ENCODE peak calls at places on chromosomes 7 and 10, in ten cellular contexts. W, E, L, K, U, P, T, C, O and M are unnamed samples.

GRCh38 chr10:14009315-14010082 is 321.2 kb downstream of the FRMD4A start:
- DNase-seq in U (peak; percentile 43), P (no peak), K (no peak), E (no peak), W (peak; percentile 88), C (no peak), L (peak; percentile 66), O (peak; percentile 89), T (peak; percentile 52), M (no peak)

GRCh38 chr10:121323448-121323847 is 274.8 kb downstream of the FGFR2 start:
- DNase-seq in P (no peak), T (no peak), U (no peak), L (no peak), E (no peak), O (no peak), K (no peak), W (no peak), C (no peak), M (no peak)

GRCh38 chr7:151607464-151607867 is 87.8 kb upstream of the RHEB start:
- DNase-seq in L (no peak), T (no peak), U (no peak), O (peak; percentile 12), C (peak; percentile 8), P (no peak), E (no peak), K (no peak), W (no peak), M (no peak)

GRCh38 chr10:73888514-73888913 is 14.2 kb upstream of the CAMK2G start:
- DNase-seq in U (no peak), O (no peak), P (no peak), K (no peak), W (no peak), L (no peak), E (no peak), C (no peak), T (no peak), M (no peak)

GRCh38 chr7:18995270-18995671 is 122.2 kb downstream of the TWIST1 start:
- DNase-seq in L (no peak), T (no peak), W (peak; percentile 74), K (no peak), U (peak; percentile 76), C (peak; percentile 64), E (no peak), P (no peak), O (no peak), M (no peak)

GRCh38 chr7:68770649-68771048 is 827.6 kb upstream of the AUTS2 start:
- DNase-seq in T (no peak), U (peak; percentile 88), E (no peak), P (no peak), W (no peak), O (no peak), K (peak; percentile 64), L (peak; percentile 50), C (no peak), M (no peak)

GRCh38 chr10:5575144-5575481 is 50.4 kb downstream of the CALML3 start:
- DNase-seq in O (no peak), P (no peak), E (no peak), U (no peak), T (no peak), K (no peak), C (no peak), W (no peak), L (no peak), M (no peak)

GRCh38 chr10:65628777-65629176 is 1297.1 kb upstream of the LRRTM3 start:
- DNase-seq in O (no peak), T (no peak), U (no peak), C (no peak), P (no peak), E (no peak), L (no peak), W (no peak), K (no peak), M (peak; percentile 4)

DNA sequence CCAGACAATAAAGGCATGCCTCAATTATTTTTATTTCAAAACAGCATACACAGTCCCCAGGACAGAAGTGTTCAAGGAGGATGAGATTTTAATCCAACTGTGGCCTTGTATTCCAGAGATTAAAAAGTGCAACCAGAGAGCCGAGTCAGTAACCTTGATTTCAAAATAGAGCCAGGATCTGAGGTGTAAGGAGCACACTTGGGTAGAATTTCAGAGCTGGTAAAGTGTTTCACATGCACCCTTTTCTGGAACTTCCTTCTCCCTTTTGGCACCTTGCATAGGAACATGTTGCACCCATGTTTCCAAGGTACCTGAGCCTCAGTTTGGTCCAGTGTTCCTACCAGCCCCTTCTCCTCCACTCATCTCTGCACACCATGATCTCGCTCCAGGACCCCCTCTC is 225.1 kb downstream of the TRIL start:
- DNase-seq in C (no peak), U (no peak), L (no peak), W (no peak), O (no peak), K (no peak), P (no peak), T (no peak), E (no peak), M (no peak)
- H3K4me3 ChIP-seq in C (no peak overlapping the region), U (no peak overlapping the region), L (no peak overlapping the region), W (no peak overlapping the region), O (no peak overlapping the region), K (no peak overlapping the region), P (no peak overlapping the region), T (no peak overlapping the region), E (no peak overlapping the region), M (no peak overlapping the region)

DNA sequence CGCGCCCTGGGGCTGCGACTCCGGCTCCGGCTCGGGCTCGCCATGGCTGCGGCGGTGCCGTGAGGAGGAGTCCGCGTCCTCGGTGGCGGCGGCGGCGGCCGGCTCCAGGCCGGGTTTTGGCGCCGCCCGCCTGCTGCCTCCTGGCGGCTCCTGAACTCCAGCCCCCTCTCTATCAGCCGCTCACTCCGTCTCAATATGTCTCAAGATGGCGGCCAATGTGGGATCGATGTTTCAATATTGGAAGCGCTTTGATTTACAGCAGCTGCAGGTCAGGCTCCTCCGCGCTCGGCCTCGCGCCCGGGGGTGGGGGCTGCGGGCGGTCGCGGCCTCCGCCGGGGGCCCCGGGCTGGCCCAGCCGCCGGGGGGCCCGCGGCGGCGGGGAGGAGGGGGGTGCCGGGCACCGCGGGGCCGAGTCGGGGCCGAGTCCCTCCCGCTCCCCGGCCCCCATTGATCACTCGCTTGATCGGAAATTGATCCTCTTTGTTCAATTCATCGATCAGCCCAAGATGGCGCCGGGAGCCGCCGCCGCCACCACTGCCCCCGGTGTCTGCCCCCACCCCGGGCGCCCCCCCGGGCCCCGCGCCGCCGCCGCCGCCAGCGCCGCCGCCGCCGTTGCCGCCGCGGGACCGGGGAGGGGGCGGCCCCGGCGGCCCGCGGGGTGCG is 1.5 kb upstream of the CUX1 start:
- DNase-seq in L (peak; percentile 90), T (no peak), O (peak; percentile 80), P (peak; percentile 66), C (peak; percentile 72), U (peak; percentile 97), W (peak; percentile 82), K (peak; percentile 92), E (peak; percentile 84), M (no peak)
- TF ChIP-seq CTCF in L (no peak), T (peak; percentile 33), O (peak; percentile 3), P (no peak), C (no peak), U (no peak), W (peak; percentile 28), K (no peak), E (peak; percentile 52), M (peak; percentile 23)

GRCh38 chr7:111998326-111998725 is 207.9 kb downstream of the DOCK4 start:
- DNase-seq in U (no peak), K (no peak), E (no peak), L (no peak), C (no peak), T (no peak), O (no peak), W (no peak), P (no peak), M (no peak)

GRCh38 chr7:112006071-112006470 is 200.1 kb downstream of the DOCK4 start:
- DNase-seq in K (no peak), T (no peak), E (no peak), O (no peak), W (no peak), P (no peak), C (no peak), U (no peak), L (no peak), M (no peak)

GRCh38 chr7:112007185-112007584 is 199.0 kb downstream of the DOCK4 start:
- DNase-seq in T (no peak), C (no peak), E (no peak), U (no peak), L (no peak), P (no peak), K (no peak), W (no peak), O (no peak), M (no peak)

GRCh38 chr7:112005205-112005604 is 201.0 kb downstream of the DOCK4 start:
- DNase-seq in P (no peak), W (no peak), U (no peak), O (no peak), E (no peak), T (no peak), K (no peak), L (no peak), C (no peak), M (no peak)

DNA sequence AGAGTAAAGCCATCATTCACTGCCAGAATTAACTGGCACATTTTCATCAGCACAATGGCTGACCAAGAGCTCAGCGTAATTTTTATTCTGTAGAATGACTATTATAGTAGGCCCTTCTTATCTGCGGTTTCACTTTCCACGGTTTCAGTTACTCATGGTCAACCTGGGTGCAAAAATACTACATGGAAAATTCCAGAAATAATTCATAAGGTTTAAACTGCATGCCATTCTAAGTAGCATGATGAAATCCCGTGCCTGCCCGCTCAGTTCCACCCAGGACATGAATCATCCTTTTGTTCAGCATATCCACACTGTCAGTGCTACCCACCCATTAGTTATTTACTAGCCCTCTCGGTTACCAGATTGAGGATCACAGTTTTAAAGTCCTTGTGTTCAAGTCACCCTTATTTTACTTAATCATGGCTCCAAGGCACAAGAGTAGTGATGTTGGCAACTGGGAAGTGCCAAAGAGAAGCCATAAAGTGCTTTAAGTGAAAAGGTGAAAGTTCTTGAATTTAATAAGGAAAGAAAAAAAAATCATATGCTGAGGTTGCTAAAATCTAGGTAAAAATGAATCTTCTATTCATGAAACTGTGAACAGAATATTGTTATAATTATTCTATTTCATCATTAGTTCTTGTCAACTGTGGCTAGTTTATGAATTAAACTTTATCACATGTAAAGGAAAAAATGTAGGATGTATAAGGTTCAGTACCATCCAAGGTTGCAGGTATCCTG is 204.9 kb downstream of the DOCK4 start:
- DNase-seq in K (no peak), W (peak; percentile 78), E (peak; percentile 70), T (peak; percentile 26), O (peak; percentile 85), C (no peak), P (no peak), L (peak; percentile 59), U (no peak), M (peak; percentile 51)
- H3K4me3 ChIP-seq in K (no peak overlapping the region), W (no peak overlapping the region), E (peak overlapping the region; percentile 11), T (no peak overlapping the region), O (no peak overlapping the region), C (no peak overlapping the region), P (no peak overlapping the region), L (no peak overlapping the region), U (no peak overlapping the region), M (no peak overlapping the region)

GRCh38 chr10:76032442-76033039 is 601.1 kb downstream of the LRMDA start:
- DNase-seq in K (no peak), U (no peak), O (no peak), L (no peak), W (no peak), E (no peak), C (no peak), T (no peak), P (no peak), M (no peak)

GRCh38 chr10:76034236-76035009 is 603.0 kb downstream of the LRMDA start:
- DNase-seq in T (no peak), C (no peak), W (no peak), O (no peak), E (no peak), L (no peak), U (peak; percentile 76), P (no peak), K (peak; percentile 15), M (no peak)

GRCh38 chr10:76031769-76032441 is 600.5 kb downstream of the LRMDA start:
- DNase-seq in O (no peak), U (no peak), E (no peak), T (no peak), C (no peak), K (no peak), L (no peak), W (no peak), P (no peak), M (no peak)

GRCh38 chr10:76035010-76035727 is 603.7 kb downstream of the LRMDA start:
- DNase-seq in U (peak; percentile 48), P (no peak), C (no peak), O (no peak), K (peak; percentile 37), W (no peak), T (no peak), L (no peak), E (no peak), M (no peak)

DNA sequence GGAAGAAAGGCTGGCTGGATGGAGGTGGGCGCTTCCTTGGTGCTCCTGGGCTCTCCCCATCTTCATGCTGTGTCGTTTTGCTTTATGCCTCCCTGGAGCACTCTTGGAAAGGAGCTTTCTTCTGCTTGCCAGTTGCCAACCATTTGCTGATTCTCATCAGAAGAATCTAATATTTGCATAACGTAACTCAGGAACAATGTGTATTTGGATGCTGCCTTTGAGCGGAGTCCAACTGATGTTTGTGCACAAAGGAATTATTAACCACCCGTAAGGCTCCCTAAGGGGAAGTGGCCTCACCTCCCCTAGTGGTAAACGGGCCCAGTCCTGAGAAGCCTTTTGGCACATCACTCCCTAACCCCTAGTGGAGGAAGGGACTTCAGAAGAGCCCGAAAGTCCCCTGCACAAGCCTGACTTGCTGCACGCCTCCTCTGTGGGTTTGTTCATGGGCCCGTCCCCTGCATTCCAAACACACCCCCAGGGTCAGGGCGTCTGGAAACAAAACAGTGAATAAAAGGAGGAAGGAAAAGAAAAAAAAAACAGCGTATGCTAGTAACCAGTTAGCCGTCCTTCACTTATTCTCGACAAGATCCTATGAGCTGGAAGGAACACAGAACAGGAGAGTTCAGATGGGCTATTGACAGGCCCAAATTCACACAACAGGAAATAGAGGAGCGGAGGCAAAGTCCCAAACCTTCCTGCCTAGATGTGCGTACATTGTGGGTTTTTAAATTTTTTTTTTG is 602.2 kb downstream of the LRMDA start:
- DNase-seq in K (no peak), C (no peak), E (peak; percentile 91), U (no peak), O (peak; percentile 43), P (peak; percentile 34), T (peak; percentile 16), W (peak; percentile 88), L (no peak), M (no peak)
- TF ChIP-seq CTCF in K (no peak), C (no peak), E (no peak), U (no peak), O (no peak), P (no peak), T (no peak), W (peak; percentile 50), L (no peak), M (no peak)